ENCODE peak calls at places on chromosome 16, in ten cellular contexts. One of them, this sample, is unnamed.

GRCh38 chr16:228151-228855 is 946 bp downstream of the LUC7L start:
- DNase-seq in neural progenitor cell: no peak
- DNase-seq in activated B cell treated with CpG ODN at 0.5 μM for 24 hours: no peak
- DNase-seq in heart left ventricle: no peak
- DNase-seq in activated CD8-positive, alpha-beta T cell treated with anti-CD3 and anti-CD28 coated beads for 36 hours: no peak
- DNase-seq in right atrium auricular region: no peak
- DNase-seq in GM13977: peak; percentile 6
- DNase-seq in neural crest cell: no peak
- DNase-seq in K562: peak; percentile 45
- DNase-seq in CD8-positive, alpha-beta T cell: no peak
- DNase-seq in this sample: peak; percentile 35

GRCh38 chr16:10037771-10038170 is 144.5 kb downstream of the GRIN2A start:
- DNase-seq in heart left ventricle: no peak
- DNase-seq in CD8-positive, alpha-beta T cell: no peak
- DNase-seq in K562: no peak
- DNase-seq in activated CD8-positive, alpha-beta T cell treated with anti-CD3 and anti-CD28 coated beads for 36 hours: no peak
- DNase-seq in GM13977: no peak
- DNase-seq in right atrium auricular region: no peak
- DNase-seq in neural crest cell: no peak
- DNase-seq in neural progenitor cell: peak; percentile 46
- DNase-seq in activated B cell treated with CpG ODN at 0.5 μM for 24 hours: no peak
- DNase-seq in this sample: no peak

GRCh38 chr16:87784812-87785211 is 19.0 kb upstream of the KLHDC4 start:
- DNase-seq in K562: no peak
- DNase-seq in neural crest cell: no peak
- DNase-seq in GM13977: no peak
- DNase-seq in CD8-positive, alpha-beta T cell: no peak
- DNase-seq in activated CD8-positive, alpha-beta T cell treated with anti-CD3 and anti-CD28 coated beads for 36 hours: no peak
- DNase-seq in right atrium auricular region: no peak
- DNase-seq in activated B cell treated with CpG ODN at 0.5 μM for 24 hours: no peak
- DNase-seq in heart left ventricle: no peak
- DNase-seq in neural progenitor cell: peak; percentile 22
- DNase-seq in this sample: no peak

GRCh38 chr16:80931985-80932720 is 74.5 kb downstream of the CMC2 start:
- DNase-seq in CD8-positive, alpha-beta T cell: no peak
- DNase-seq in right atrium auricular region: peak; percentile 67
- DNase-seq in neural progenitor cell: peak; percentile 72
- DNase-seq in activated CD8-positive, alpha-beta T cell treated with anti-CD3 and anti-CD28 coated beads for 36 hours: peak; percentile 30
- DNase-seq in GM13977: peak; percentile 68
- DNase-seq in heart left ventricle: peak; percentile 78
- DNase-seq in neural crest cell: peak; percentile 44
- DNase-seq in K562: no peak
- DNase-seq in activated B cell treated with CpG ODN at 0.5 μM for 24 hours: no peak
- DNase-seq in this sample: peak; percentile 74

GRCh38 chr16:88769617-88770458 is 15.2 kb downstream of the PIEZO1 start:
- DNase-seq in activated B cell treated with CpG ODN at 0.5 μM for 24 hours: peak; percentile 61
- DNase-seq in heart left ventricle: no peak
- DNase-seq in GM13977: peak; percentile 87
- DNase-seq in right atrium auricular region: no peak
- DNase-seq in neural crest cell: no peak
- DNase-seq in neural progenitor cell: peak; percentile 92
- DNase-seq in CD8-positive, alpha-beta T cell: no peak
- DNase-seq in K562: peak; percentile 97
- DNase-seq in activated CD8-positive, alpha-beta T cell treated with anti-CD3 and anti-CD28 coated beads for 36 hours: peak; percentile 64
- DNase-seq in this sample: peak; percentile 48

GRCh38 chr16:54169112-54169511 is 117.5 kb downstream of the IRX3 start:
- DNase-seq in activated CD8-positive, alpha-beta T cell treated with anti-CD3 and anti-CD28 coated beads for 36 hours: no peak
- DNase-seq in GM13977: no peak
- DNase-seq in heart left ventricle: no peak
- DNase-seq in activated B cell treated with CpG ODN at 0.5 μM for 24 hours: no peak
- DNase-seq in neural crest cell: no peak
- DNase-seq in neural progenitor cell: no peak
- DNase-seq in CD8-positive, alpha-beta T cell: no peak
- DNase-seq in K562: no peak
- DNase-seq in right atrium auricular region: no peak
- DNase-seq in this sample: no peak

GRCh38 chr16:47876494-47876893 is 279.3 kb downstream of the ABCC12 start:
- DNase-seq in GM13977: no peak
- DNase-seq in CD8-positive, alpha-beta T cell: no peak
- DNase-seq in neural progenitor cell: no peak
- DNase-seq in activated B cell treated with CpG ODN at 0.5 μM for 24 hours: no peak
- DNase-seq in heart left ventricle: no peak
- DNase-seq in K562: no peak
- DNase-seq in right atrium auricular region: no peak
- DNase-seq in activated CD8-positive, alpha-beta T cell treated with anti-CD3 and anti-CD28 coated beads for 36 hours: no peak
- DNase-seq in neural crest cell: no peak
- DNase-seq in this sample: no peak

GRCh38 chr16:65710107-65710506 is 588.2 kb upstream of the CDH11 start:
- DNase-seq in CD8-positive, alpha-beta T cell: no peak
- DNase-seq in K562: no peak
- DNase-seq in activated B cell treated with CpG ODN at 0.5 μM for 24 hours: no peak
- DNase-seq in GM13977: no peak
- DNase-seq in neural crest cell: no peak
- DNase-seq in neural progenitor cell: no peak
- DNase-seq in activated CD8-positive, alpha-beta T cell treated with anti-CD3 and anti-CD28 coated beads for 36 hours: no peak
- DNase-seq in right atrium auricular region: no peak
- DNase-seq in heart left ventricle: no peak
- DNase-seq in this sample: no peak

GRCh38 chr16:54930034-54930938 is at the start of gene IRX5:
- DNase-seq in K562: peak; percentile 94
- DNase-seq in CD8-positive, alpha-beta T cell: no peak
- DNase-seq in neural progenitor cell: peak; percentile 96
- DNase-seq in neural crest cell: peak; percentile 77
- DNase-seq in heart left ventricle: peak; percentile 95
- DNase-seq in activated B cell treated with CpG ODN at 0.5 μM for 24 hours: peak; percentile 25
- DNase-seq in activated CD8-positive, alpha-beta T cell treated with anti-CD3 and anti-CD28 coated beads for 36 hours: peak; percentile 49
- DNase-seq in GM13977: peak; percentile 51
- DNase-seq in right atrium auricular region: peak; percentile 81
- DNase-seq in this sample: peak; percentile 96

GRCh38 chr16:1363501-1364041 is 11.8 kb downstream of the GNPTG start:
- DNase-seq in heart left ventricle: no peak
- DNase-seq in right atrium auricular region: no peak
- DNase-seq in neural crest cell: peak; percentile 56
- DNase-seq in activated B cell treated with CpG ODN at 0.5 μM for 24 hours: peak; percentile 72
- DNase-seq in K562: peak; percentile 78
- DNase-seq in CD8-positive, alpha-beta T cell: peak; percentile 71
- DNase-seq in activated CD8-positive, alpha-beta T cell treated with anti-CD3 and anti-CD28 coated beads for 36 hours: peak; percentile 82
- DNase-seq in GM13977: peak; percentile 92
- DNase-seq in neural progenitor cell: peak; percentile 72
- DNase-seq in this sample: peak; percentile 51

GRCh38 chr16:20938426-20938825 is 37.9 kb downstream of the LYRM1 start:
- DNase-seq in GM13977: no peak
- DNase-seq in right atrium auricular region: no peak
- DNase-seq in heart left ventricle: no peak
- DNase-seq in CD8-positive, alpha-beta T cell: no peak
- DNase-seq in neural crest cell: no peak
- DNase-seq in K562: no peak
- DNase-seq in neural progenitor cell: no peak
- DNase-seq in activated CD8-positive, alpha-beta T cell treated with anti-CD3 and anti-CD28 coated beads for 36 hours: peak; percentile 32
- DNase-seq in activated B cell treated with CpG ODN at 0.5 μM for 24 hours: no peak
- DNase-seq in this sample: peak; percentile 44

GRCh38 chr16:89723279-89724250 is 2.2 kb downstream of the ZNF276 start:
- DNase-seq in neural crest cell: peak; percentile 62
- DNase-seq in GM13977: no peak
- DNase-seq in CD8-positive, alpha-beta T cell: peak; percentile 94
- DNase-seq in neural progenitor cell: no peak
- DNase-seq in activated CD8-positive, alpha-beta T cell treated with anti-CD3 and anti-CD28 coated beads for 36 hours: peak; percentile 93
- DNase-seq in activated B cell treated with CpG ODN at 0.5 μM for 24 hours: no peak
- DNase-seq in right atrium auricular region: no peak
- DNase-seq in K562: no peak
- DNase-seq in heart left ventricle: peak; percentile 72
- DNase-seq in this sample: peak; percentile 37

GRCh38 chr16:88514070-88514469 is 56.1 kb upstream of the ZC3H18 start:
- DNase-seq in GM13977: no peak
- DNase-seq in neural progenitor cell: no peak
- DNase-seq in activated B cell treated with CpG ODN at 0.5 μM for 24 hours: no peak
- DNase-seq in neural crest cell: no peak
- DNase-seq in right atrium auricular region: no peak
- DNase-seq in CD8-positive, alpha-beta T cell: no peak
- DNase-seq in heart left ventricle: no peak
- DNase-seq in K562: no peak
- DNase-seq in activated CD8-positive, alpha-beta T cell treated with anti-CD3 and anti-CD28 coated beads for 36 hours: no peak
- DNase-seq in this sample: no peak

GRCh38 chr16:29667755-29668154 is 4.7 kb downstream of the SPN start:
- DNase-seq in heart left ventricle: no peak
- DNase-seq in K562: no peak
- DNase-seq in neural progenitor cell: no peak
- DNase-seq in activated B cell treated with CpG ODN at 0.5 μM for 24 hours: no peak
- DNase-seq in right atrium auricular region: no peak
- DNase-seq in activated CD8-positive, alpha-beta T cell treated with anti-CD3 and anti-CD28 coated beads for 36 hours: no peak
- DNase-seq in neural crest cell: no peak
- DNase-seq in CD8-positive, alpha-beta T cell: no peak
- DNase-seq in GM13977: no peak
- DNase-seq in this sample: no peak

GRCh38 chr16:81816793-81817210 is 37.7 kb downstream of the PLCG2 start:
- DNase-seq in right atrium auricular region: no peak
- DNase-seq in GM13977: no peak
- DNase-seq in CD8-positive, alpha-beta T cell: no peak
- DNase-seq in heart left ventricle: no peak
- DNase-seq in activated CD8-positive, alpha-beta T cell treated with anti-CD3 and anti-CD28 coated beads for 36 hours: no peak
- DNase-seq in neural crest cell: no peak
- DNase-seq in neural progenitor cell: no peak
- DNase-seq in K562: no peak
- DNase-seq in activated B cell treated with CpG ODN at 0.5 μM for 24 hours: no peak
- DNase-seq in this sample: no peak

GRCh38 chr16:86635181-86635580 is 56.8 kb downstream of the FOXL1 start:
- DNase-seq in activated B cell treated with CpG ODN at 0.5 μM for 24 hours: no peak
- DNase-seq in neural progenitor cell: peak; percentile 32
- DNase-seq in activated CD8-positive, alpha-beta T cell treated with anti-CD3 and anti-CD28 coated beads for 36 hours: no peak
- DNase-seq in K562: no peak
- DNase-seq in CD8-positive, alpha-beta T cell: no peak
- DNase-seq in neural crest cell: no peak
- DNase-seq in heart left ventricle: no peak
- DNase-seq in GM13977: no peak
- DNase-seq in right atrium auricular region: no peak
- DNase-seq in this sample: peak; percentile 43

GRCh38 chr16:85151603-85152413 is 39.5 kb upstream of the CIBAR2 start:
- DNase-seq in GM13977: peak; percentile 85
- DNase-seq in neural progenitor cell: no peak
- DNase-seq in right atrium auricular region: peak; percentile 79
- DNase-seq in activated B cell treated with CpG ODN at 0.5 μM for 24 hours: no peak
- DNase-seq in activated CD8-positive, alpha-beta T cell treated with anti-CD3 and anti-CD28 coated beads for 36 hours: peak; percentile 47
- DNase-seq in neural crest cell: no peak
- DNase-seq in K562: peak; percentile 74
- DNase-seq in heart left ventricle: peak; percentile 91
- DNase-seq in CD8-positive, alpha-beta T cell: peak; percentile 10
- DNase-seq in this sample: peak; percentile 76

GRCh38 chr16:84537431-84538151 is 33.1 kb upstream of the MEAK7 start:
- DNase-seq in activated B cell treated with CpG ODN at 0.5 μM for 24 hours: no peak
- DNase-seq in activated CD8-positive, alpha-beta T cell treated with anti-CD3 and anti-CD28 coated beads for 36 hours: no peak
- DNase-seq in CD8-positive, alpha-beta T cell: no peak
- DNase-seq in heart left ventricle: no peak
- DNase-seq in neural progenitor cell: no peak
- DNase-seq in right atrium auricular region: no peak
- DNase-seq in GM13977: no peak
- DNase-seq in K562: peak; percentile 93
- DNase-seq in neural crest cell: peak; percentile 65
- DNase-seq in this sample: no peak

GRCh38 chr16:85435298-85435697 is 177.8 kb upstream of the GSE1 start:
- DNase-seq in right atrium auricular region: no peak
- DNase-seq in activated CD8-positive, alpha-beta T cell treated with anti-CD3 and anti-CD28 coated beads for 36 hours: no peak
- DNase-seq in neural crest cell: no peak
- DNase-seq in CD8-positive, alpha-beta T cell: no peak
- DNase-seq in heart left ventricle: no peak
- DNase-seq in activated B cell treated with CpG ODN at 0.5 μM for 24 hours: no peak
- DNase-seq in GM13977: no peak
- DNase-seq in neural progenitor cell: peak; percentile 53
- DNase-seq in K562: no peak
- DNase-seq in this sample: no peak

GRCh38 chr16:30473231-30474061 is 904 bp downstream of the ITGAL start:
- DNase-seq in heart left ventricle: no peak
- DNase-seq in activated CD8-positive, alpha-beta T cell treated with anti-CD3 and anti-CD28 coated beads for 36 hours: peak; percentile 90
- DNase-seq in K562: no peak
- DNase-seq in activated B cell treated with CpG ODN at 0.5 μM for 24 hours: peak; percentile 55
- DNase-seq in CD8-positive, alpha-beta T cell: peak; percentile 57
- DNase-seq in right atrium auricular region: no peak
- DNase-seq in neural progenitor cell: no peak
- DNase-seq in GM13977: peak; percentile 79
- DNase-seq in neural crest cell: no peak
- DNase-seq in this sample: no peak

GRCh38 chr16:982152-983043 is 828 bp downstream of the SOX8 start:
- DNase-seq in K562: no peak
- DNase-seq in activated CD8-positive, alpha-beta T cell treated with anti-CD3 and anti-CD28 coated beads for 36 hours: peak; percentile 26
- DNase-seq in CD8-positive, alpha-beta T cell: no peak
- DNase-seq in heart left ventricle: no peak
- DNase-seq in neural crest cell: no peak
- DNase-seq in right atrium auricular region: no peak
- DNase-seq in GM13977: no peak
- DNase-seq in activated B cell treated with CpG ODN at 0.5 μM for 24 hours: no peak
- DNase-seq in neural progenitor cell: peak; percentile 68
- DNase-seq in this sample: no peak

GRCh38 chr16:11871193-11871592 is 19.9 kb upstream of the RSL1D1 start:
- DNase-seq in heart left ventricle: no peak
- DNase-seq in activated B cell treated with CpG ODN at 0.5 μM for 24 hours: no peak
- DNase-seq in K562: peak; percentile 51
- DNase-seq in right atrium auricular region: no peak
- DNase-seq in CD8-positive, alpha-beta T cell: no peak
- DNase-seq in activated CD8-positive, alpha-beta T cell treated with anti-CD3 and anti-CD28 coated beads for 36 hours: no peak
- DNase-seq in GM13977: no peak
- DNase-seq in neural crest cell: no peak
- DNase-seq in neural progenitor cell: peak; percentile 46
- DNase-seq in this sample: peak; percentile 59
- TF ChIP-seq CTCF in heart left ventricle: no peak
- TF ChIP-seq CTCF in activated B cell treated with CpG ODN at 0.5 μM for 24 hours: no peak
- TF ChIP-seq CTCF in K562: peak; percentile 33
- TF ChIP-seq CTCF in right atrium auricular region: peak; percentile 44
- TF ChIP-seq CTCF in CD8-positive, alpha-beta T cell: no peak
- TF ChIP-seq CTCF in activated CD8-positive, alpha-beta T cell treated with anti-CD3 and anti-CD28 coated beads for 36 hours: no peak
- TF ChIP-seq CTCF in GM13977: no peak
- TF ChIP-seq CTCF in neural crest cell: no peak
- TF ChIP-seq CTCF in neural progenitor cell: peak; percentile 43
- TF ChIP-seq CTCF in this sample: peak; percentile 36

GRCh38 chr16:51125992-51126391 is 25.1 kb downstream of the SALL1 start:
- DNase-seq in CD8-positive, alpha-beta T cell: no peak
- DNase-seq in neural crest cell: no peak
- DNase-seq in heart left ventricle: no peak
- DNase-seq in activated CD8-positive, alpha-beta T cell treated with anti-CD3 and anti-CD28 coated beads for 36 hours: no peak
- DNase-seq in right atrium auricular region: no peak
- DNase-seq in GM13977: no peak
- DNase-seq in K562: no peak
- DNase-seq in neural progenitor cell: no peak
- DNase-seq in activated B cell treated with CpG ODN at 0.5 μM for 24 hours: no peak
- DNase-seq in this sample: no peak
- TF ChIP-seq CTCF in CD8-positive, alpha-beta T cell: no peak
- TF ChIP-seq CTCF in neural crest cell: no peak
- TF ChIP-seq CTCF in heart left ventricle: no peak
- TF ChIP-seq CTCF in activated CD8-positive, alpha-beta T cell treated with anti-CD3 and anti-CD28 coated beads for 36 hours: no peak
- TF ChIP-seq CTCF in right atrium auricular region: no peak
- TF ChIP-seq CTCF in GM13977: no peak
- TF ChIP-seq CTCF in K562: no peak
- TF ChIP-seq CTCF in neural progenitor cell: peak; percentile 43
- TF ChIP-seq CTCF in activated B cell treated with CpG ODN at 0.5 μM for 24 hours: no peak
- TF ChIP-seq CTCF in this sample: no peak

GRCh38 chr16:52543654-52544053 is 3.3 kb downstream of the TOX3 start:
- DNase-seq in neural progenitor cell: no peak
- DNase-seq in K562: no peak
- DNase-seq in activated CD8-positive, alpha-beta T cell treated with anti-CD3 and anti-CD28 coated beads for 36 hours: no peak
- DNase-seq in right atrium auricular region: no peak
- DNase-seq in heart left ventricle: no peak
- DNase-seq in CD8-positive, alpha-beta T cell: no peak
- DNase-seq in GM13977: no peak
- DNase-seq in neural crest cell: no peak
- DNase-seq in activated B cell treated with CpG ODN at 0.5 μM for 24 hours: no peak
- DNase-seq in this sample: no peak
- TF ChIP-seq CTCF in neural progenitor cell: no peak
- TF ChIP-seq CTCF in K562: no peak
- TF ChIP-seq CTCF in activated CD8-positive, alpha-beta T cell treated with anti-CD3 and anti-CD28 coated beads for 36 hours: no peak
- TF ChIP-seq CTCF in right atrium auricular region: no peak
- TF ChIP-seq CTCF in heart left ventricle: no peak
- TF ChIP-seq CTCF in CD8-positive, alpha-beta T cell: no peak
- TF ChIP-seq CTCF in GM13977: no peak
- TF ChIP-seq CTCF in neural crest cell: no peak
- TF ChIP-seq CTCF in activated B cell treated with CpG ODN at 0.5 μM for 24 hours: no peak
- TF ChIP-seq CTCF in this sample: no peak

GRCh38 chr16:70529051-70529777 is 5.6 kb downstream of the SF3B3 start:
- DNase-seq in GM13977: peak; percentile 25
- DNase-seq in K562: peak; percentile 27
- DNase-seq in neural progenitor cell: no peak
- DNase-seq in neural crest cell: no peak
- DNase-seq in activated B cell treated with CpG ODN at 0.5 μM for 24 hours: no peak
- DNase-seq in heart left ventricle: no peak
- DNase-seq in CD8-positive, alpha-beta T cell: no peak
- DNase-seq in right atrium auricular region: no peak
- DNase-seq in activated CD8-positive, alpha-beta T cell treated with anti-CD3 and anti-CD28 coated beads for 36 hours: no peak
- DNase-seq in this sample: peak; percentile 76
- TF ChIP-seq CTCF in GM13977: peak; percentile 41
- TF ChIP-seq CTCF in K562: peak; percentile 29
- TF ChIP-seq CTCF in neural progenitor cell: peak; percentile 60
- TF ChIP-seq CTCF in neural crest cell: peak; percentile 70
- TF ChIP-seq CTCF in activated B cell treated with CpG ODN at 0.5 μM for 24 hours: no peak
- TF ChIP-seq CTCF in heart left ventricle: peak; percentile 45
- TF ChIP-seq CTCF in CD8-positive, alpha-beta T cell: peak; percentile 65
- TF ChIP-seq CTCF in right atrium auricular region: peak; percentile 61
- TF ChIP-seq CTCF in activated CD8-positive, alpha-beta T cell treated with anti-CD3 and anti-CD28 coated beads for 36 hours: peak; percentile 47
- TF ChIP-seq CTCF in this sample: peak; percentile 54

This sample was measured in choroid plexus epithelial cell.